ENCODE peak calls at places on chromosomes 16 and 17, in ten cellular contexts. W is brain microvascular endothelial cell, K is fibroblast of mammary gland, A is body of pancreas, V is heart right ventricle, Z is tibial artery, Q is fibroblast of lung, B is BE2C, M is H9, E is neural progenitor cell. O is an unnamed sample.
A peak's percentile ranks its signal among the peaks of the same experiment; 100 is the strongest.

GRCh38 chr17:82238562-82239201 is 9.8 kb downstream of the SLC16A3 start:
- DNase-seq in K (peak; percentile 80), A (peak; percentile 80), B (peak; percentile 24), W (peak; percentile 85), E (no peak), Z (peak; percentile 93), V (peak; percentile 74), M (no peak), Q (peak; percentile 87), O (peak; percentile 93)

GRCh38 chr17:42252528-42253172 is 23.5 kb downstream of the STAT5B start:
- DNase-seq in W (no peak), M (no peak), Q (peak; percentile 67), Z (no peak), K (peak; percentile 35), A (no peak), B (no peak), V (no peak), E (no peak), O (peak; percentile 56)

GRCh38 chr17:49402706-49403105 is 12.0 kb downstream of the PHB1 start:
- DNase-seq in B (no peak), Q (no peak), K (no peak), V (no peak), E (peak; percentile 17), Z (no peak), A (no peak), W (no peak), M (no peak), O (no peak)

GRCh38 chr16:84617068-84617630 is 729 bp downstream of the COTL1 start:
- DNase-seq in Z (no peak), A (peak; percentile 29), K (no peak), E (peak; percentile 30), Q (no peak), M (peak; percentile 50), V (peak; percentile 37), B (no peak), W (no peak), O (peak; percentile 34)

GRCh38 chr16:81967358-81967757 is 43.9 kb downstream of the SDR42E1 start:
- DNase-seq in B (no peak), Q (no peak), Z (no peak), A (no peak), W (no peak), E (no peak), K (no peak), V (no peak), M (no peak), O (no peak)

GRCh38 chr17:520447-521167 is 168.0 kb upstream of the RPH3AL start:
- DNase-seq in W (peak; percentile 58), A (no peak), K (no peak), M (no peak), Z (no peak), Q (peak; percentile 88), B (no peak), V (no peak), E (no peak), O (no peak)

GRCh38 chr16:59114790-59115189 is 380.7 kb upstream of the GOT2 start:
- DNase-seq in A (no peak), V (no peak), Z (no peak), Q (no peak), M (no peak), K (no peak), B (no peak), E (no peak), W (no peak), O (no peak)

GRCh38 chr17:1783834-1784611 is 22.2 kb downstream of the SERPINF1 start:
- DNase-seq in V (peak; percentile 68), W (peak; percentile 29), E (peak; percentile 65), Q (peak; percentile 81), B (peak; percentile 33), K (peak; percentile 99), A (peak; percentile 67), M (no peak), Z (peak; percentile 96), O (peak; percentile 62)

GRCh38 chr17:64411999-64412771 is 21.5 kb upstream of the PECAM1 start:
- DNase-seq in M (peak; percentile 84), W (peak; percentile 16), B (no peak), A (peak; percentile 21), V (peak; percentile 56), Q (peak; percentile 63), E (peak; percentile 87), Z (peak; percentile 79), K (peak; percentile 14), O (no peak)

GRCh38 chr16:51132484-51132883 is 18.6 kb downstream of the SALL1 start:
- DNase-seq in A (no peak), Q (no peak), Z (no peak), B (no peak), W (no peak), V (no peak), K (no peak), M (no peak), E (no peak), O (no peak)

GRCh38 chr17:45144199-45145034 is 3.9 kb upstream of the HEXIM1 start:
- DNase-seq in E (peak; percentile 43), W (no peak), Q (no peak), Z (peak; percentile 80), M (peak; percentile 69), A (peak; percentile 52), K (no peak), B (no peak), V (peak; percentile 73), O (no peak)

GRCh38 chr17:80498242-80498919 is 22.0 kb upstream of the NPTX1 start:
- DNase-seq in Z (no peak), B (no peak), E (peak; percentile 59), V (no peak), Q (peak; percentile 81), A (peak; percentile 40), M (peak; percentile 57), W (peak; percentile 74), K (peak; percentile 60), O (no peak)

GRCh38 chr17:58886514-58886913 is 130.9 kb downstream of the PPM1E start:
- DNase-seq in Z (no peak), E (no peak), K (no peak), A (no peak), W (no peak), Q (no peak), V (no peak), M (no peak), B (no peak), O (no peak)

DNA sequence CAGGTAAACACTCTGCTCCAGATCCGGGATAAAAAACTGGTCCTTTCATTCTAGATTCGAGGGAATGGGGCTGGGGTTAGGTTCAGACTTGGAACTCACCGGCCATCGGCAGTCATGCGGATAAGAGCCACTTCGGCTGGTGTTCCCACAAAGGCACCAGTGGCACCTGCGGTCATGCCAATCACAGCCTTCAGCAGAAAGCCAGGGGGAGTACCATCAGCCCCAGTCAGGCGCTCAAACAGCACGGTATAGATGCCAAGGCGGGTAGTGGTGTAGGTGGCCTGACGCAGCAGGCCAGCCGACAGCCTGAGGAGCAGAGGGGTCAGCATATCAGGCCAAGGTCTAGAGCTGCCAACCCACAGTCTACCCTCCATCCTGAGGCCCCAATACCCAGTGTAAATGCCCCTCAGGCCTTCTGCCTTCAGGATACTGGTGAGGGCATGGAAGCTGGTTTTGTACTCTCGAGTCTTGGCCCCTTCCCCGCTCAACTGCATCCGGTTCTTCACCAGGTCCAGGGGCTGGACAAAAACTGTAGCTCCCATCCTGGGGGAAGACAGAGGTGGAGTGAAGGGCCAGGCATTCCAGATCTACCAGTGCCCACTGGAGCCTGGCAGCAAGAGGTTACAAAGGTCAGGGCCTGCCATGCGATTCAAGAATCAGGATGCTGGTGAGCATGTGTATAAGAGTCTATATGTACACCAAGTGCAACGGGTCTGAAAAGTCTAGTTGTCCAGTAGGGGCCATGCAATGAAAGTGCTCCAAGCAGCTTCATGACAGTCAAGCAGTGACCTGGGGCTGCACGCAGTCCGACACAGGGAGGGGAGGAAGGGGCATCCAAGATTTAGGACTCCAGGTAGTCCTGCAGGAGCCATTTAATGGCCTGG is 934 bp downstream of the SLC25A11 start:
- DNase-seq in M (peak; percentile 28), Z (no peak), B (no peak), Q (no peak), E (no peak), A (no peak), W (no peak), K (no peak), V (no peak), O (no peak)
- TF ChIP-seq CTCF in M (no peak), Z (no peak), B (no peak), Q (no peak), E (no peak), A (no peak), W (no peak), K (no peak), V (no peak), O (no peak)

GRCh38 chr17:76032073-76032779 is 5.1 kb upstream of the EVPL start:
- DNase-seq in Q (no peak), A (peak; percentile 62), M (no peak), Z (no peak), E (no peak), B (no peak), K (no peak), W (no peak), V (no peak), O (no peak)
- TF ChIP-seq CTCF in Q (no peak), A (no peak), M (peak; percentile 12), Z (no peak), E (no peak), B (no peak), K (no peak), W (peak; percentile 13), V (no peak), O (no peak)

DNA sequence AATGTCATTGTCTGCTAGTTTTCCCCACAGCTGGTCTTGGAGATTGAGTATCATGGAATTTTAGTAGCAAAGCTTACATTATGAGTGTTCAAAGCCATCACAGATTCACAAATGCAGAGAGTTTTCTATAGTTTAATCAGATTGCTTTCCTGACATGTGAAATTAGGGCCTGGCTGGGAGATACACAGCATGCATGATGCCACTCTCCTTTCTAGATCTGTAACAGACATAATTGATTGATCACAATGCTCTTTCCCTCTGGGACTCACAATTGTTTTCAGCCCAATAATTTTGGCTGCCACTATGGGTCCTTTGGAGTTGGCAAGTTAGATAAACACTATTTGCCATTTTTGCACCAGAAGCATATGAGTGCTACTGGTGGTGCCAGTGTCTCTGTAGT is 132.5 kb downstream of the SPACA3 start:
- DNase-seq in M (no peak), B (no peak), Q (no peak), W (no peak), Z (no peak), E (no peak), K (no peak), V (no peak), A (no peak), O (no peak)
- TF ChIP-seq CTCF in M (no peak), B (no peak), Q (no peak), W (no peak), Z (no peak), E (no peak), K (no peak), V (no peak), A (no peak), O (no peak)

DNA sequence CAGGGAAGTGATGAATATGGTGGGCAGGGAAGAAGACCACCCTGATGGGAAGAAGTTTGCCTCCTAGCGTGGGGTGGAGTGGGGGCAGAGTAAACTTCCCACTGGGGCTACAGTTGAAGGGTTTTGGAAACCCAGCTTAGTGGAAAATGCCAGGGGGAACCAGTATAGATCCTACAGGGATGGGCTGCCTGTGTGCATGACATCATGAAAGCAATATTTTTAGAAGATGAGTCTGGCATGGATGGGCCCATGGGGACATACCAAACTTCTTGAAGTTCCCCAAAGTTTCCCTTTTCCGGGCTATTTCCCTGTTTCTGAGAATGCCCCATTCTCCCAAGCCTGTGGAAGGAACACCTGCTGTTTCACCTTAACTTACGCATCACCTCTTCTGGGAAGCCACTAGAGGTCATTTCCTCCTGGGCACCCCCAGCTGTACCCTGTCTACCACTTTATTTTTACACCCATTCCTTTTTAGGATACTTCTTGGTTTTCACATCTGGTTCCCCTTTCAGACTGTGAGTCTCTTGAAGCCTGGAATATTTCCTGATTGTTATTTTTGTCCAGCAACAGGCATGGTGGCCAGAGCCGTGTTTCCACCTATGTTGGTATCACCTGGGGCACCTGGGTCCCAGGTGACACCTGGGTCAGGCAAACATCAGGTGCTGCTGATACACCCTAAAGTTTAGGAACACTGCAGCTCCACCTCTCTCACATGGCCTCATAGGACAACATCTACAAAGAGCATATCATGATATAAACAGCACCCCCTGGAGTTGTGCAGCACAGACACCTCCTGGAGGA is 9.8 kb downstream of the SOCS3 start:
- DNase-seq in Q (no peak), V (no peak), B (no peak), K (no peak), W (no peak), A (no peak), E (no peak), Z (no peak), M (no peak), O (no peak)
- TF ChIP-seq CTCF in Q (peak; percentile 6), V (no peak), B (peak; percentile 26), K (no peak), W (no peak), A (no peak), E (no peak), Z (no peak), M (peak; percentile 37), O (no peak)